ENCODE peak calls at places on chromosomes 13 and 19, in ten cellular contexts. One of them, this sample, is unnamed.

GRCh38 chr19:28299649-28300048 is 913.3 kb downstream of the UQCRFS1 start:
- DNase-seq in GM23338: no peak
- DNase-seq in lung: no peak
- DNase-seq in stimulated activated CD4-positive, alpha-beta T cell treated with anti-CD3 and anti-CD28 coated beads, Interleukin-15, amount 100 ng/mL, for 1 hour: no peak
- DNase-seq in GM03348: no peak
- DNase-seq in mesothelial cell of epicardium: no peak
- DNase-seq in T-helper 2 cell treated with Interferon-gamma antibody and Interleukin-4, amounts not matched to agents 5 μg/mL and 100 μg/mL, for 36 hours: no peak
- DNase-seq in caudate nucleus: no peak
- DNase-seq in body of pancreas: no peak
- DNase-seq in RCC 7860: no peak
- DNase-seq in this sample: no peak

GRCh38 chr13:110677731-110678545 is 28.0 kb downstream of the CARS2 start:
- DNase-seq in GM23338: no peak
- DNase-seq in lung: no peak
- DNase-seq in stimulated activated CD4-positive, alpha-beta T cell treated with anti-CD3 and anti-CD28 coated beads, Interleukin-15, amount 100 ng/mL, for 1 hour: no peak
- DNase-seq in GM03348: no peak
- DNase-seq in mesothelial cell of epicardium: no peak
- DNase-seq in T-helper 2 cell treated with Interferon-gamma antibody and Interleukin-4, amounts not matched to agents 5 μg/mL and 100 μg/mL, for 36 hours: no peak
- DNase-seq in caudate nucleus: peak
- DNase-seq in body of pancreas: no peak
- DNase-seq in RCC 7860: no peak
- DNase-seq in this sample: no peak

GRCh38 chr19:7506385-7507328 is 9.2 kb upstream of the ZNF358 start:
- DNase-seq in GM23338: peak
- DNase-seq in lung: peak
- DNase-seq in stimulated activated CD4-positive, alpha-beta T cell treated with anti-CD3 and anti-CD28 coated beads, Interleukin-15, amount 100 ng/mL, for 1 hour: no peak
- DNase-seq in GM03348: peak
- DNase-seq in mesothelial cell of epicardium: no peak
- DNase-seq in T-helper 2 cell treated with Interferon-gamma antibody and Interleukin-4, amounts not matched to agents 5 μg/mL and 100 μg/mL, for 36 hours: peak
- DNase-seq in caudate nucleus: no peak
- DNase-seq in body of pancreas: peak
- DNase-seq in RCC 7860: peak
- DNase-seq in this sample: peak

GRCh38 chr19:29524912-29525870 is 603 bp upstream of the VSTM2B start:
- DNase-seq in GM23338: peak
- DNase-seq in lung: no peak
- DNase-seq in stimulated activated CD4-positive, alpha-beta T cell treated with anti-CD3 and anti-CD28 coated beads, Interleukin-15, amount 100 ng/mL, for 1 hour: no peak
- DNase-seq in GM03348: no peak
- DNase-seq in mesothelial cell of epicardium: no peak
- DNase-seq in T-helper 2 cell treated with Interferon-gamma antibody and Interleukin-4, amounts not matched to agents 5 μg/mL and 100 μg/mL, for 36 hours: no peak
- DNase-seq in caudate nucleus: no peak
- DNase-seq in body of pancreas: no peak
- DNase-seq in RCC 7860: no peak
- DNase-seq in this sample: peak

GRCh38 chr13:28346136-28346535 is 148.8 kb downstream of the FLT1 start:
- DNase-seq in GM23338: peak
- DNase-seq in lung: no peak
- DNase-seq in stimulated activated CD4-positive, alpha-beta T cell treated with anti-CD3 and anti-CD28 coated beads, Interleukin-15, amount 100 ng/mL, for 1 hour: no peak
- DNase-seq in GM03348: no peak
- DNase-seq in mesothelial cell of epicardium: no peak
- DNase-seq in T-helper 2 cell treated with Interferon-gamma antibody and Interleukin-4, amounts not matched to agents 5 μg/mL and 100 μg/mL, for 36 hours: no peak
- DNase-seq in caudate nucleus: no peak
- DNase-seq in body of pancreas: no peak
- DNase-seq in RCC 7860: no peak
- DNase-seq in this sample: no peak

GRCh38 chr19:2487780-2488330 is 11.9 kb downstream of the GADD45B start:
- DNase-seq in GM23338: no peak
- DNase-seq in lung: no peak
- DNase-seq in stimulated activated CD4-positive, alpha-beta T cell treated with anti-CD3 and anti-CD28 coated beads, Interleukin-15, amount 100 ng/mL, for 1 hour: no peak
- DNase-seq in GM03348: no peak
- DNase-seq in mesothelial cell of epicardium: no peak
- DNase-seq in T-helper 2 cell treated with Interferon-gamma antibody and Interleukin-4, amounts not matched to agents 5 μg/mL and 100 μg/mL, for 36 hours: no peak
- DNase-seq in caudate nucleus: no peak
- DNase-seq in body of pancreas: no peak
- DNase-seq in RCC 7860: no peak
- DNase-seq in this sample: no peak

GRCh38 chr13:104641309-104641708 is 1575.1 kb upstream of the SLC10A2 start:
- DNase-seq in GM23338: no peak
- DNase-seq in lung: no peak
- DNase-seq in stimulated activated CD4-positive, alpha-beta T cell treated with anti-CD3 and anti-CD28 coated beads, Interleukin-15, amount 100 ng/mL, for 1 hour: no peak
- DNase-seq in GM03348: no peak
- DNase-seq in mesothelial cell of epicardium: no peak
- DNase-seq in T-helper 2 cell treated with Interferon-gamma antibody and Interleukin-4, amounts not matched to agents 5 μg/mL and 100 μg/mL, for 36 hours: no peak
- DNase-seq in caudate nucleus: no peak
- DNase-seq in body of pancreas: no peak
- DNase-seq in RCC 7860: peak
- DNase-seq in this sample: no peak

GRCh38 chr19:6464070-6464873 is at the start of gene CRB3:
- DNase-seq in GM23338: peak
- DNase-seq in lung: peak
- DNase-seq in stimulated activated CD4-positive, alpha-beta T cell treated with anti-CD3 and anti-CD28 coated beads, Interleukin-15, amount 100 ng/mL, for 1 hour: no peak
- DNase-seq in GM03348: no peak
- DNase-seq in mesothelial cell of epicardium: peak
- DNase-seq in T-helper 2 cell treated with Interferon-gamma antibody and Interleukin-4, amounts not matched to agents 5 μg/mL and 100 μg/mL, for 36 hours: no peak
- DNase-seq in caudate nucleus: no peak
- DNase-seq in body of pancreas: peak
- DNase-seq in RCC 7860: peak
- DNase-seq in this sample: peak

GRCh38 chr19:35733180-35734125 is 8.8 kb downstream of the IGFLR1 start:
- DNase-seq in GM23338: no peak
- DNase-seq in lung: no peak
- DNase-seq in stimulated activated CD4-positive, alpha-beta T cell treated with anti-CD3 and anti-CD28 coated beads, Interleukin-15, amount 100 ng/mL, for 1 hour: no peak
- DNase-seq in GM03348: no peak
- DNase-seq in mesothelial cell of epicardium: no peak
- DNase-seq in T-helper 2 cell treated with Interferon-gamma antibody and Interleukin-4, amounts not matched to agents 5 μg/mL and 100 μg/mL, for 36 hours: no peak
- DNase-seq in caudate nucleus: no peak
- DNase-seq in body of pancreas: no peak
- DNase-seq in RCC 7860: no peak
- DNase-seq in this sample: no peak

GRCh38 chr19:45402469-45403070 is 2.3 kb downstream of the PPP1R13L start:
- DNase-seq in GM23338: peak
- DNase-seq in lung: peak
- DNase-seq in stimulated activated CD4-positive, alpha-beta T cell treated with anti-CD3 and anti-CD28 coated beads, Interleukin-15, amount 100 ng/mL, for 1 hour: peak
- DNase-seq in GM03348: peak
- DNase-seq in mesothelial cell of epicardium: no peak
- DNase-seq in T-helper 2 cell treated with Interferon-gamma antibody and Interleukin-4, amounts not matched to agents 5 μg/mL and 100 μg/mL, for 36 hours: no peak
- DNase-seq in caudate nucleus: no peak
- DNase-seq in body of pancreas: peak
- DNase-seq in RCC 7860: no peak
- DNase-seq in this sample: peak

GRCh38 chr19:49071860-49072547 is 495 bp downstream of the KCNA7 start:
- DNase-seq in GM23338: peak
- DNase-seq in lung: no peak
- DNase-seq in stimulated activated CD4-positive, alpha-beta T cell treated with anti-CD3 and anti-CD28 coated beads, Interleukin-15, amount 100 ng/mL, for 1 hour: no peak
- DNase-seq in GM03348: no peak
- DNase-seq in mesothelial cell of epicardium: no peak
- DNase-seq in T-helper 2 cell treated with Interferon-gamma antibody and Interleukin-4, amounts not matched to agents 5 μg/mL and 100 μg/mL, for 36 hours: no peak
- DNase-seq in caudate nucleus: no peak
- DNase-seq in body of pancreas: no peak
- DNase-seq in RCC 7860: no peak
- DNase-seq in this sample: peak

GRCh38 chr13:100658363-100658762 is 16.2 kb downstream of the TMTC4 start:
- DNase-seq in GM23338: no peak
- DNase-seq in lung: no peak
- DNase-seq in stimulated activated CD4-positive, alpha-beta T cell treated with anti-CD3 and anti-CD28 coated beads, Interleukin-15, amount 100 ng/mL, for 1 hour: no peak
- DNase-seq in GM03348: no peak
- DNase-seq in mesothelial cell of epicardium: no peak
- DNase-seq in T-helper 2 cell treated with Interferon-gamma antibody and Interleukin-4, amounts not matched to agents 5 μg/mL and 100 μg/mL, for 36 hours: no peak
- DNase-seq in caudate nucleus: no peak
- DNase-seq in body of pancreas: no peak
- DNase-seq in RCC 7860: no peak
- DNase-seq in this sample: no peak

GRCh38 chr19:48659768-48660167 is 13.0 kb downstream of the NTN5 start:
- DNase-seq in GM23338: no peak
- DNase-seq in lung: peak
- DNase-seq in stimulated activated CD4-positive, alpha-beta T cell treated with anti-CD3 and anti-CD28 coated beads, Interleukin-15, amount 100 ng/mL, for 1 hour: no peak
- DNase-seq in GM03348: no peak
- DNase-seq in mesothelial cell of epicardium: no peak
- DNase-seq in T-helper 2 cell treated with Interferon-gamma antibody and Interleukin-4, amounts not matched to agents 5 μg/mL and 100 μg/mL, for 36 hours: no peak
- DNase-seq in caudate nucleus: no peak
- DNase-seq in body of pancreas: no peak
- DNase-seq in RCC 7860: no peak
- DNase-seq in this sample: no peak

GRCh38 chr19:48726573-48726972 is 7.0 kb upstream of the MAMSTR start:
- DNase-seq in GM23338: no peak
- DNase-seq in lung: no peak
- DNase-seq in stimulated activated CD4-positive, alpha-beta T cell treated with anti-CD3 and anti-CD28 coated beads, Interleukin-15, amount 100 ng/mL, for 1 hour: no peak
- DNase-seq in GM03348: no peak
- DNase-seq in mesothelial cell of epicardium: no peak
- DNase-seq in T-helper 2 cell treated with Interferon-gamma antibody and Interleukin-4, amounts not matched to agents 5 μg/mL and 100 μg/mL, for 36 hours: no peak
- DNase-seq in caudate nucleus: no peak
- DNase-seq in body of pancreas: no peak
- DNase-seq in RCC 7860: no peak
- DNase-seq in this sample: no peak

GRCh38 chr19:45117167-45117594 is 24.2 kb downstream of the PPP1R37 start:
- DNase-seq in GM23338: no peak
- DNase-seq in lung: no peak
- DNase-seq in stimulated activated CD4-positive, alpha-beta T cell treated with anti-CD3 and anti-CD28 coated beads, Interleukin-15, amount 100 ng/mL, for 1 hour: peak
- DNase-seq in GM03348: no peak
- DNase-seq in mesothelial cell of epicardium: no peak
- DNase-seq in T-helper 2 cell treated with Interferon-gamma antibody and Interleukin-4, amounts not matched to agents 5 μg/mL and 100 μg/mL, for 36 hours: peak
- DNase-seq in caudate nucleus: peak
- DNase-seq in body of pancreas: no peak
- DNase-seq in RCC 7860: no peak
- DNase-seq in this sample: no peak

GRCh38 chr13:34578917-34579316 is 363.2 kb upstream of the NBEA start:
- DNase-seq in GM23338: no peak
- DNase-seq in lung: no peak
- DNase-seq in stimulated activated CD4-positive, alpha-beta T cell treated with anti-CD3 and anti-CD28 coated beads, Interleukin-15, amount 100 ng/mL, for 1 hour: no peak
- DNase-seq in GM03348: no peak
- DNase-seq in mesothelial cell of epicardium: no peak
- DNase-seq in T-helper 2 cell treated with Interferon-gamma antibody and Interleukin-4, amounts not matched to agents 5 μg/mL and 100 μg/mL, for 36 hours: no peak
- DNase-seq in caudate nucleus: no peak
- DNase-seq in body of pancreas: no peak
- DNase-seq in RCC 7860: no peak
- DNase-seq in this sample: no peak

GRCh38 chr19:28737021-28737525 is 475.9 kb downstream of the UQCRFS1 start:
- DNase-seq in GM23338: peak
- DNase-seq in lung: no peak
- DNase-seq in stimulated activated CD4-positive, alpha-beta T cell treated with anti-CD3 and anti-CD28 coated beads, Interleukin-15, amount 100 ng/mL, for 1 hour: no peak
- DNase-seq in GM03348: peak
- DNase-seq in mesothelial cell of epicardium: no peak
- DNase-seq in T-helper 2 cell treated with Interferon-gamma antibody and Interleukin-4, amounts not matched to agents 5 μg/mL and 100 μg/mL, for 36 hours: peak
- DNase-seq in caudate nucleus: no peak
- DNase-seq in body of pancreas: no peak
- DNase-seq in RCC 7860: peak
- DNase-seq in this sample: no peak

GRCh38 chr19:30209617-30210600 is 162.3 kb upstream of the ZNF536 start:
- DNase-seq in GM23338: no peak
- DNase-seq in lung: no peak
- DNase-seq in stimulated activated CD4-positive, alpha-beta T cell treated with anti-CD3 and anti-CD28 coated beads, Interleukin-15, amount 100 ng/mL, for 1 hour: no peak
- DNase-seq in GM03348: no peak
- DNase-seq in mesothelial cell of epicardium: no peak
- DNase-seq in T-helper 2 cell treated with Interferon-gamma antibody and Interleukin-4, amounts not matched to agents 5 μg/mL and 100 μg/mL, for 36 hours: no peak
- DNase-seq in caudate nucleus: no peak
- DNase-seq in body of pancreas: no peak
- DNase-seq in RCC 7860: no peak
- DNase-seq in this sample: no peak

GRCh38 chr19:1568320-1569019 is at the start of gene MEX3D:
- DNase-seq in GM23338: peak
- DNase-seq in lung: peak
- DNase-seq in stimulated activated CD4-positive, alpha-beta T cell treated with anti-CD3 and anti-CD28 coated beads, Interleukin-15, amount 100 ng/mL, for 1 hour: peak
- DNase-seq in GM03348: peak
- DNase-seq in mesothelial cell of epicardium: peak
- DNase-seq in T-helper 2 cell treated with Interferon-gamma antibody and Interleukin-4, amounts not matched to agents 5 μg/mL and 100 μg/mL, for 36 hours: peak
- DNase-seq in caudate nucleus: peak
- DNase-seq in body of pancreas: peak
- DNase-seq in RCC 7860: peak
- DNase-seq in this sample: peak

GRCh38 chr13:111043575-111043982 is 71.5 kb upstream of the ARHGEF7 start:
- DNase-seq in GM23338: no peak
- DNase-seq in lung: peak
- DNase-seq in stimulated activated CD4-positive, alpha-beta T cell treated with anti-CD3 and anti-CD28 coated beads, Interleukin-15, amount 100 ng/mL, for 1 hour: no peak
- DNase-seq in GM03348: peak
- DNase-seq in mesothelial cell of epicardium: no peak
- DNase-seq in T-helper 2 cell treated with Interferon-gamma antibody and Interleukin-4, amounts not matched to agents 5 μg/mL and 100 μg/mL, for 36 hours: no peak
- DNase-seq in caudate nucleus: no peak
- DNase-seq in body of pancreas: no peak
- DNase-seq in RCC 7860: peak
- DNase-seq in this sample: no peak

This sample was measured in WTC11.